ENCODE peak calls at places on chromosomes 1 and 21, in nine cellular contexts. S is CD4-positive, alpha-beta memory T cell; Z is keratinocyte; H is fibroblast of pulmonary artery; P is thoracic aorta; L is ovary; D is naive thymus-derived CD4-positive, alpha-beta T cell; Y is skeletal muscle cell; V is fibroblast of villous mesenchyme. N is an unnamed sample.

GRCh38 chr1:5751171-5751556 is 241.1 kb downstream of the NPHP4 start:
- DNase-seq in S (no peak), Z (no peak), H (no peak), P (no peak), L (no peak), D (no peak), Y (no peak), V (no peak), N (no peak)

GRCh38 chr1:30413606-30414005 is 309.8 kb downstream of the MATN1 start:
- DNase-seq in S (no peak), Z (no peak), H (no peak), P (no peak), L (no peak), D (no peak), Y (no peak), V (no peak), N (no peak)

GRCh38 chr1:95086949-95087533 is 14.3 kb upstream of the ALG14 start:
- DNase-seq in S (no peak), Z (no peak), H (peak), P (peak), L (no peak), D (no peak), Y (peak), V (peak), N (peak)

GRCh38 chr1:243249214-243249613 is 5.9 kb downstream of the CEP170 start:
- DNase-seq in S (no peak), Z (no peak), H (no peak), P (no peak), L (no peak), D (no peak), Y (no peak), V (no peak), N (no peak)

GRCh38 chr1:112841825-112842224 is 114.2 kb downstream of the SLC16A1 start:
- DNase-seq in S (no peak), Z (no peak), H (no peak), P (no peak), L (no peak), D (no peak), Y (no peak), V (no peak), N (peak)

GRCh38 chr1:108000620-108001105 is 35.7 kb upstream of the VAV3 start:
- DNase-seq in S (no peak), Z (no peak), H (peak), P (no peak), L (peak), D (no peak), Y (peak), V (peak), N (no peak)

GRCh38 chr1:14970115-14970798 is 183.3 kb upstream of the TMEM51 start:
- DNase-seq in S (no peak), Z (peak), H (peak), P (peak), L (peak), D (no peak), Y (no peak), V (peak), N (peak)

GRCh38 chr1:174789399-174789798 is 210.3 kb upstream of the CACYBP start:
- DNase-seq in S (no peak), Z (no peak), H (peak), P (no peak), L (no peak), D (no peak), Y (peak), V (peak), N (peak)

GRCh38 chr1:68116643-68117235 is 66.3 kb upstream of the DIRAS3 start:
- DNase-seq in S (peak), Z (no peak), H (peak), P (no peak), L (peak), D (peak), Y (no peak), V (peak), N (peak)

GRCh38 chr1:100051893-100052292 is 80.8 kb downstream of the SASS6 start:
- DNase-seq in S (no peak), Z (peak), H (no peak), P (no peak), L (no peak), D (no peak), Y (no peak), V (no peak), N (no peak)

GRCh38 chr1:234197839-234198238 is 175.4 kb upstream of the COA6 start:
- DNase-seq in S (no peak), Z (no peak), H (no peak), P (no peak), L (no peak), D (no peak), Y (no peak), V (no peak), N (no peak)

GRCh38 chr1:18879791-18880309 is 20.4 kb upstream of the TAS1R2 start:
- DNase-seq in S (no peak), Z (no peak), H (no peak), P (no peak), L (no peak), D (no peak), Y (no peak), V (no peak), N (no peak)

GRCh38 chr1:101144868-101145808 is 91.7 kb upstream of the S1PR1 start:
- DNase-seq in S (no peak), Z (no peak), H (peak), P (no peak), L (no peak), D (no peak), Y (no peak), V (peak), N (no peak)

GRCh38 chr1:102191723-102192122 is 195.0 kb upstream of the OLFM3 start:
- DNase-seq in S (no peak), Z (no peak), H (peak), P (no peak), L (no peak), D (no peak), Y (no peak), V (no peak), N (peak)

GRCh38 chr21:37367758-37368535 is 1.4 kb downstream of the DYRK1A start:
- DNase-seq in S (peak), Z (no peak), H (peak), P (no peak), L (peak), D (peak), Y (no peak), V (peak), N (peak)

GRCh38 chr1:98143403-98143802 is 222.6 kb upstream of the DPYD start:
- DNase-seq in S (no peak), Z (no peak), H (no peak), P (no peak), L (no peak), D (no peak), Y (no peak), V (no peak), N (no peak)

GRCh38 chr1:165073402-165074007 is 283.0 kb downstream of the LMX1A start:
- DNase-seq in S (no peak), Z (no peak), H (peak), P (no peak), L (no peak), D (no peak), Y (peak), V (peak), N (peak)

GRCh38 chr1:21763694-21764419 is 19.1 kb downstream of the USP48 start:
- DNase-seq in S (no peak), Z (no peak), H (no peak), P (no peak), L (no peak), D (no peak), Y (no peak), V (no peak), N (no peak)

GRCh38 chr1:185345913-185346717 is 29.1 kb upstream of the IVNS1ABP start:
- DNase-seq in S (no peak), Z (no peak), H (no peak), P (no peak), L (no peak), D (no peak), Y (no peak), V (no peak), N (peak)

GRCh38 chr21:34313116-34313515 is 50.7 kb upstream of the KCNE2 start:
- DNase-seq in S (no peak), Z (no peak), H (peak), P (no peak), L (no peak), D (no peak), Y (no peak), V (no peak), N (no peak)

GRCh38 chr1:207298186-207298585 is 23.3 kb upstream of the CD55 start:
- DNase-seq in S (no peak), Z (no peak), H (no peak), P (no peak), L (no peak), D (no peak), Y (no peak), V (no peak), N (no peak)

GRCh38 chr1:78255849-78256248 is 210.1 kb downstream of the GIPC2 start:
- DNase-seq in S (no peak), Z (no peak), H (no peak), P (no peak), L (no peak), D (no peak), Y (no peak), V (no peak), N (no peak)

GRCh38 chr21:38434913-38435533 is 63.3 kb downstream of the ERG start:
- DNase-seq in S (no peak), Z (no peak), H (peak), P (peak), L (no peak), D (no peak), Y (no peak), V (peak), N (no peak)
- H3K4me3 ChIP-seq in S (no peak), Z (no peak), H (no peak), P (peak), L (peak), D (no peak), Y (peak), V (peak), N (no peak)

DNA sequence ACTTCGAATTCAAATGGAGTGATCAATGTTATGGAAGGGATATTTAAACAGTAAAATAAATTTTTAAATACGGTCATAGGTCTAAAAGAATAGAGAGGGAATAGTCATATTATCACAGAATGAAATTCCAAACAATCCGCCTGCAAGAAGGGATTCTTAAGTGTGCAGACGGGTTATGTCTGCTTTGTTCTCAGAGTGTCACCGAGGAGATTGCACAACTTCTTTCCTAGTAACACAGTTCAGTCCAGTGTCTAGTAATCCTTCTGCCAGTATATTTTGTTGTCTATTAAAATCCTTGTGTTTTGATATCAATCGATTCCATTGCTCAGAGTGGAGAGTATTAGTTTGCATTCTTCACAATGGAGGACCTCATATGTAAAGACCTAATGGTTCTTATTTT is 48.4 kb downstream of the LRRC53 start:
- DNase-seq in S (no peak), Z (no peak), H (no peak), P (no peak), L (no peak), D (no peak), Y (no peak), V (peak), N (no peak)
- H3K4me3 ChIP-seq in S (no peak), Z (no peak), H (no peak), P (no peak), L (no peak), D (no peak), Y (no peak), V (no peak), N (no peak)

GRCh38 chr21:46095814-46096595 is 1.9 kb upstream of the COL6A2 start:
- DNase-seq in S (no peak), Z (no peak), H (no peak), P (no peak), L (peak), D (no peak), Y (no peak), V (no peak), N (no peak)
- H3K4me3 ChIP-seq in S (no peak), Z (no peak), H (no peak), P (no peak), L (no peak), D (no peak), Y (no peak), V (no peak), N (no peak)

GRCh38 chr1:27491748-27492700 is 2.1 kb upstream of the WASF2 start:
- DNase-seq in S (no peak), Z (no peak), H (peak), P (no peak), L (peak), D (no peak), Y (no peak), V (no peak), N (no peak)
- H3K4me3 ChIP-seq in S (no peak), Z (no peak), H (no peak), P (no peak), L (no peak), D (no peak), Y (no peak), V (no peak), N (no peak)